ENCODE peak calls at places on chromosomes 1 and 21, in eight cellular contexts. T is brain microvascular endothelial cell; S is heart right ventricle; N is mesendoderm; M is AG04450; K is HCT116; Z is CD8-positive, alpha-beta T cell; F is tibial nerve. W is an unnamed sample.

GRCh38 chr1:159084867-159085266 is 8.3 kb upstream of the AIM2 start:
- DNase-seq in T (no peak), S (no peak), N (no peak), M (no peak), K (no peak), Z (no peak), F (peak), W (no peak)

GRCh38 chr1:152505083-152505482 is 5.5 kb upstream of the LCE5A start:
- DNase-seq in T (no peak), S (no peak), N (no peak), M (no peak), K (no peak), Z (no peak), F (no peak), W (no peak)

GRCh38 chr21:33036430-33037162 is 10.9 kb downstream of the OLIG2 start:
- DNase-seq in T (peak), S (no peak), N (peak), M (peak), K (no peak), Z (no peak), F (no peak), W (no peak)

GRCh38 chr1:53740621-53741105 is 1.7 kb upstream of the GLIS1 start:
- DNase-seq in T (peak), S (no peak), N (no peak), M (no peak), K (no peak), Z (no peak), F (no peak), W (peak)

GRCh38 chr1:15028117-15028516 is 125.4 kb upstream of the TMEM51 start:
- DNase-seq in T (peak), S (peak), N (peak), M (peak), K (no peak), Z (no peak), F (no peak), W (peak)

GRCh38 chr1:12434174-12434573 is 183.8 kb downstream of the DHRS3 start:
- DNase-seq in T (peak), S (no peak), N (peak), M (no peak), K (peak), Z (no peak), F (no peak), W (no peak)

GRCh38 chr1:223486366-223486765 is 93.2 kb downstream of the CCDC185 start:
- DNase-seq in T (no peak), S (no peak), N (no peak), M (no peak), K (peak), Z (no peak), F (no peak), W (no peak)

GRCh38 chr1:115922806-115923205 is 53.5 kb upstream of the SLC22A15 start:
- DNase-seq in T (no peak), S (no peak), N (peak), M (no peak), K (no peak), Z (no peak), F (no peak), W (no peak)

GRCh38 chr1:1359316-1359667 is 937 bp upstream of the MXRA8 start:
- DNase-seq in T (peak), S (peak), N (no peak), M (peak), K (no peak), Z (no peak), F (peak), W (no peak)

GRCh38 chr1:47393141-47393540 is 22.9 kb upstream of the FOXE3 start:
- DNase-seq in T (no peak), S (no peak), N (no peak), M (no peak), K (no peak), Z (no peak), F (no peak), W (no peak)

GRCh38 chr1:32337855-32338636 is 2.0 kb upstream of the MARCKSL1 start:
- DNase-seq in T (no peak), S (no peak), N (no peak), M (no peak), K (no peak), Z (no peak), F (no peak), W (peak)

GRCh38 chr1:29754608-29755375 is 518.5 kb downstream of the PTPRU start:
- DNase-seq in T (no peak), S (no peak), N (no peak), M (no peak), K (no peak), Z (no peak), F (no peak), W (no peak)

GRCh38 chr1:153431002-153431401 is 14.7 kb downstream of the S100A7A start:
- DNase-seq in T (no peak), S (no peak), N (no peak), M (no peak), K (no peak), Z (no peak), F (no peak), W (no peak)

GRCh38 chr21:42565206-42565810 is 51.7 kb downstream of the SLC37A1 start:
- DNase-seq in T (no peak), S (no peak), N (no peak), M (no peak), K (no peak), Z (no peak), F (no peak), W (no peak)

GRCh38 chr1:17661546-17662157 is 93.5 kb upstream of the ACTL8 start:
- DNase-seq in T (peak), S (peak), N (peak), M (peak), K (peak), Z (peak), F (peak), W (peak)

GRCh38 chr1:97174039-97174704 is 452.6 kb downstream of the PTBP2 start:
- DNase-seq in T (no peak), S (no peak), N (no peak), M (no peak), K (no peak), Z (no peak), F (no peak), W (no peak)

GRCh38 chr1:26360051-26360806 is 6.3 kb upstream of the CRYBG2 start:
- DNase-seq in T (no peak), S (no peak), N (peak), M (no peak), K (no peak), Z (no peak), F (no peak), W (no peak)

GRCh38 chr1:227948493-227949260 is 945 bp upstream of the WNT9A start:
- DNase-seq in T (no peak), S (no peak), N (no peak), M (no peak), K (no peak), Z (no peak), F (no peak), W (no peak)

GRCh38 chr1:39272791-39273071 is 68.2 kb downstream of the MACF1 start:
- DNase-seq in T (no peak), S (no peak), N (no peak), M (no peak), K (no peak), Z (no peak), F (no peak), W (peak)

GRCh38 chr1:178566187-178566586 is 53.3 kb downstream of the TEX35 start:
- DNase-seq in T (no peak), S (no peak), N (no peak), M (no peak), K (no peak), Z (no peak), F (no peak), W (no peak)

GRCh38 chr1:205775015-205775716 is at the start of gene RAB29:
- DNase-seq in T (peak), S (peak), N (peak), M (peak), K (peak), Z (peak), F (peak), W (peak)

GRCh38 chr1:96090134-96090533 is 631.5 kb upstream of the PTBP2 start:
- DNase-seq in T (no peak), S (no peak), N (no peak), M (no peak), K (no peak), Z (no peak), F (no peak), W (no peak)

GRCh38 chr1:163410073-163410522 is 88.3 kb downstream of the NUF2 start:
- DNase-seq in T (peak), S (no peak), N (peak), M (peak), K (peak), Z (no peak), F (peak), W (no peak)

GRCh38 chr1:27862671-27863551 is 9.4 kb upstream of the THEMIS2 start:
- DNase-seq in T (peak), S (no peak), N (peak), M (peak), K (no peak), Z (no peak), F (peak), W (peak)

GRCh38 chr1:117810553-117810952 is 118.9 kb downstream of the GDAP2 start:
- DNase-seq in T (no peak), S (no peak), N (no peak), M (no peak), K (no peak), Z (no peak), F (no peak), W (no peak)

GRCh38 chr21:14956826-14957225 is 108.0 kb downstream of the NRIP1 start:
- DNase-seq in T (peak), S (no peak), N (no peak), M (peak), K (no peak), Z (no peak), F (no peak), W (no peak)

GRCh38 chr1:1610796-1611597 is 4.3 kb upstream of the MIB2 start:
- DNase-seq in T (no peak), S (no peak), N (no peak), M (no peak), K (no peak), Z (no peak), F (no peak), W (no peak)

GRCh38 chr1:204104331-204105222 is 31.7 kb downstream of the SOX13 start:
- DNase-seq in T (peak), S (peak), N (no peak), M (no peak), K (no peak), Z (no peak), F (no peak), W (no peak)

GRCh38 chr1:224447251-224447650 is 12.7 kb upstream of the WDR26 start:
- DNase-seq in T (peak), S (no peak), N (no peak), M (no peak), K (no peak), Z (no peak), F (peak), W (no peak)

GRCh38 chr1:93441589-93441988 is 6.3 kb upstream of the FNBP1L start:
- DNase-seq in T (no peak), S (no peak), N (no peak), M (no peak), K (no peak), Z (no peak), F (no peak), W (no peak)

GRCh38 chr21:38476385-38476784 is 21.9 kb downstream of the ERG start:
- DNase-seq in T (no peak), S (no peak), N (no peak), M (no peak), K (no peak), Z (no peak), F (no peak), W (no peak)

GRCh38 chr1:106276856-106277255 is 779.6 kb upstream of the PRMT6 start:
- DNase-seq in T (no peak), S (no peak), N (no peak), M (no peak), K (no peak), Z (no peak), F (no peak), W (no peak)

GRCh38 chr1:228305721-228306152 is 97.9 kb downstream of the OBSCN start:
- DNase-seq in T (no peak), S (peak), N (no peak), M (no peak), K (no peak), Z (no peak), F (no peak), W (no peak)

GRCh38 chr1:154607084-154607747 is 770 bp downstream of the ADAR start:
- DNase-seq in T (peak), S (no peak), N (peak), M (no peak), K (no peak), Z (no peak), F (peak), W (no peak)

GRCh38 chr1:180881806-180882509 is 30.7 kb upstream of the KIAA1614 start:
- DNase-seq in T (no peak), S (no peak), N (peak), M (no peak), K (peak), Z (no peak), F (no peak), W (no peak)

GRCh38 chr1:154775559-154776338 is 94.3 kb downstream of the KCNN3 start:
- DNase-seq in T (no peak), S (no peak), N (no peak), M (no peak), K (no peak), Z (no peak), F (no peak), W (no peak)

GRCh38 chr21:27734146-27734545 is 767.3 kb upstream of the ADAMTS5 start:
- DNase-seq in T (peak), S (no peak), N (peak), M (peak), K (no peak), Z (no peak), F (no peak), W (no peak)

GRCh38 chr1:11772458-11772857 is 10.5 kb downstream of the C1orf167 start:
- DNase-seq in T (no peak), S (no peak), N (no peak), M (no peak), K (no peak), Z (no peak), F (no peak), W (no peak)

DNA sequence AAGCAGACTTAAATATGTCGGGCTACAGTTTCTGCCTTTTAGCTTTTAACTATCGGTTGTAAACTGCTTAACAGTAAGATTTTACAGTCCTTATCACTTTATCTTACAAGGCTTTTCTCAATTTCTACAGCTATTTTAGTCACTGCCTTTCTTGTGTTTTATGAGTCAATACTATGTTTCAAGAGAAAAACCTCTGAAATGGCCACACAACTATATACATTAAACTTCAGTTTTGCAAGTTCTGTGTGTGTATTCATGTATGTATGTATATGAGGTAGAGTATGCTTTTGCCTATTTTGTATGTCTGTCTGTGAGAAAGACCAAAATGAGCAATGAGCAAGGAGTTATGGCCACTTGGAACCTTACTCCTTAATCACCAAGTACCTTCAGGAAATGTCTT is 169.8 kb downstream of the SYT2 start:
- DNase-seq in T (no peak), S (no peak), N (no peak), M (no peak), K (no peak), Z (no peak), F (no peak), W (no peak)
- H3K27ac ChIP-seq in T (no peak), S (peak), N (no peak), M (no peak), K (no peak), Z (no peak), F (no peak), W (no peak)

GRCh38 chr1:226712779-226713420 is 26.2 kb downstream of the ITPKB start:
- DNase-seq in T (no peak), S (no peak), N (no peak), M (no peak), K (no peak), Z (no peak), F (no peak), W (no peak)
- H3K27ac ChIP-seq in T (no peak), S (peak), N (no peak), M (no peak), K (no peak), Z (no peak), F (no peak), W (peak)

GRCh38 chr1:113984710-113985109 is 5.4 kb downstream of the OLFML3 start:
- DNase-seq in T (no peak), S (no peak), N (no peak), M (no peak), K (no peak), Z (no peak), F (no peak), W (no peak)

GRCh38 chr1:113982955-113983742 is 3.9 kb downstream of the OLFML3 start:
- DNase-seq in T (no peak), S (no peak), N (no peak), M (no peak), K (no peak), Z (no peak), F (no peak), W (no peak)

GRCh38 chr1:113986802-113987201 is 7.5 kb downstream of the OLFML3 start:
- DNase-seq in T (no peak), S (no peak), N (no peak), M (no peak), K (no peak), Z (no peak), F (no peak), W (no peak)

GRCh38 chr1:113981962-113982931 is 3.0 kb downstream of the OLFML3 start:
- DNase-seq in T (peak), S (peak), N (peak), M (peak), K (no peak), Z (no peak), F (peak), W (peak)

GRCh38 chr1:113983826-113984225 is 4.6 kb downstream of the OLFML3 start:
- DNase-seq in T (no peak), S (no peak), N (no peak), M (no peak), K (no peak), Z (no peak), F (no peak), W (no peak)
- H3K27ac ChIP-seq in T (no peak), S (peak), N (no peak), M (no peak), K (no peak), Z (no peak), F (no peak), W (no peak)

DNA sequence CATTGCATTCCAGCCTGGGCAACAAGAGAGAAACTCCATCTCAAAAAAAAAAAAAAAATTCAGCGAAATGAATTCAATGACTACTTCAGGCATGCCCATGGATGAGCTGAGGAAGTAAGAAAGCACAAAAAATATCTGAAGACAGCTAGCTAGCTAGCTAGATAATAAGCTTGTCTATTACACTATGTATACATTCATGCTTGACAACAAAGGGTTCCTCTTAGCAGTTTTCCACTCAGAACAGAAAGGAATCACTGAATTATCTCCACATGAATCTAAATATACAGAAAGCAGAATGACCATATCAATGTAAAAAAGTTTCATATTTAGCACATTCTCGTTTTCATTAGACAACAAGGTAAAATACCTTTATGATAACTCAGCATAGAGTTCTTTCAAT is 32.1 kb downstream of the USP48 start:
- DNase-seq in T (no peak), S (no peak), N (no peak), M (no peak), K (no peak), Z (no peak), F (no peak), W (no peak)
- H3K27ac ChIP-seq in T (no peak), S (no peak), N (no peak), M (no peak), K (no peak), Z (no peak), F (no peak), W (no peak)

GRCh38 chr1:21090460-21090859 is 86.2 kb downstream of the EIF4G3 start:
- DNase-seq in T (no peak), S (no peak), N (no peak), M (no peak), K (no peak), Z (no peak), F (no peak), W (no peak)

GRCh38 chr1:21084111-21084510 is 92.6 kb downstream of the EIF4G3 start:
- DNase-seq in T (no peak), S (no peak), N (no peak), M (no peak), K (no peak), Z (no peak), F (no peak), W (no peak)

GRCh38 chr1:21089299-21089698 is 87.4 kb downstream of the EIF4G3 start:
- DNase-seq in T (no peak), S (no peak), N (peak), M (no peak), K (no peak), Z (no peak), F (no peak), W (no peak)

DNA sequence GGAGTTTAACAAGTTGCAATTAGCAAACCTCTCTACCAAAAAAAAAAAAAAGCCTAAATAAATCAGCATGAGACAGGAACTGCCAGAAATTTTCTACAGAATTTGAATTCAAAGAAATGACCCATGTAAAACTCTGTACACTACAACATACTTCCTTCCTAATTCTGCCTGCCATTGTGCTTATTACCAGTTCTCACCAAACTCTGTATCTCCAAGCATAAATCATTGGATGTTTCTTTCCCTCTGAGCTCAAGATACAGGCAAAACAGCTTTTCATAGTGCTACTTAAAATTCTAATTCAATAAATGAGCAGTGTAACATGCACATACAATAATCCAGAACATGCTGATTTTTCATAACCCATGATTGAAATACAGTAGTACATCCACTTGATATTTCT is 87.0 kb downstream of the EIF4G3 start:
- DNase-seq in T (no peak), S (no peak), N (no peak), M (no peak), K (no peak), Z (no peak), F (no peak), W (no peak)
- H3K27ac ChIP-seq in T (no peak), S (peak), N (no peak), M (no peak), K (no peak), Z (no peak), F (no peak), W (no peak)

GRCh38 chr1:200304146-200304545 is 105.7 kb downstream of the ZNF281 start:
- DNase-seq in T (no peak), S (no peak), N (no peak), M (no peak), K (no peak), Z (no peak), F (no peak), W (no peak)

GRCh38 chr1:200305806-200306205 is 104.0 kb downstream of the ZNF281 start:
- DNase-seq in T (no peak), S (no peak), N (no peak), M (no peak), K (no peak), Z (no peak), F (no peak), W (no peak)

GRCh38 chr1:200301152-200301551 is 108.7 kb downstream of the ZNF281 start:
- DNase-seq in T (no peak), S (no peak), N (no peak), M (no peak), K (no peak), Z (no peak), F (no peak), W (no peak)

GRCh38 chr1:200302192-200302892 is 107.5 kb downstream of the ZNF281 start:
- DNase-seq in T (peak), S (peak), N (peak), M (no peak), K (no peak), Z (peak), F (no peak), W (peak)

DNA sequence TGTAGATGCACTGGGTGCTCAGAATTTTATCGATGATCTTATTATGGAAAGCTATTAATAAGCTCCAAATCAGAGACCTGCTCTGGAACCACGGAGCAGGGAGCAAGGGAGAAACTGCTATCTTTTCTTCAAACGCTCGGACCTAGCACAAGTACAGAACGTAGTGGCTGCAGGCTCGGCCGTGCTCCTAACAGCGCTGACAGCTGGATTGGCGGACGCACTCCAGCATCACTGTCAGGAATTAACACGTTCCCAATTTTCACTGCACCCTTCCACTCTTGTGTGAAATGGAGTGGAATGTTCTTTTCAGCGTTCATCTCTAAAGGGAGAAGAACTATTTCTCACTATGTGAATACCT is 107.0 kb downstream of the ZNF281 start:
- DNase-seq in T (peak), S (peak), N (peak), M (no peak), K (no peak), Z (no peak), F (no peak), W (no peak)
- H3K27ac ChIP-seq in T (no peak), S (no peak), N (no peak), M (no peak), K (no peak), Z (peak), F (no peak), W (peak)

W was measured in substantia nigra.